ENCODE peak calls at places on chromosomes 3 and 15, in five cellular contexts. V is H9, S is neural progenitor cell, M is IMR-90, Q is fibroblast of lung. Z is an unnamed sample.

GRCh38 chr3:13452490-13453335 is 27.4 kb upstream of the HDAC11 start:
- DNase-seq in Q (peak; percentile 50), V (no peak), S (peak; percentile 67), M (peak; percentile 53), Z (peak; percentile 65)

GRCh38 chr15:62616746-62617145 is 425.8 kb upstream of the TPM1 start:
- DNase-seq in M (no peak), V (no peak), Q (no peak), S (no peak), Z (no peak)

GRCh38 chr3:139751789-139752188 is 74.0 kb upstream of the NMNAT3 start:
- DNase-seq in V (no peak), S (no peak), Q (no peak), M (no peak), Z (no peak)

GRCh38 chr15:48579945-48580671 is 65.4 kb downstream of the FBN1 start:
- DNase-seq in Q (no peak), V (no peak), S (no peak), M (peak; percentile 27), Z (no peak)

GRCh38 chr3:100335137-100335833 is 728 bp downstream of the NIT2 start:
- DNase-seq in V (peak; percentile 41), M (no peak), Q (no peak), S (peak; percentile 10), Z (peak; percentile 67)

GRCh38 chr15:100783760-100784492 is 95.7 kb upstream of the ALDH1A3 start:
- DNase-seq in M (no peak), V (no peak), S (peak; percentile 1), Q (no peak), Z (peak; percentile 28)

GRCh38 chr3:101042996-101043686 is 49.9 kb upstream of the ABI3BP start:
- DNase-seq in Q (peak; percentile 56), M (peak; percentile 76), V (no peak), S (no peak), Z (no peak)

GRCh38 chr3:30347679-30348216 is 258.7 kb upstream of the TGFBR2 start:
- DNase-seq in S (no peak), V (no peak), Q (peak; percentile 94), M (peak; percentile 92), Z (no peak)

GRCh38 chr15:61327019-61327631 is 98.0 kb upstream of the RORA start:
- DNase-seq in S (no peak), V (no peak), Q (no peak), M (no peak), Z (no peak)

GRCh38 chr3:133040696-133041523 is 2.7 kb downstream of the TMEM108 start:
- DNase-seq in M (peak; percentile 71), V (peak; percentile 80), Q (peak; percentile 58), S (peak; percentile 91), Z (peak; percentile 95)

GRCh38 chr15:52021128-52021671 is 2.2 kb downstream of the MAPK6 start:
- DNase-seq in Q (peak; percentile 95), V (no peak), M (peak; percentile 97), S (peak; percentile 24), Z (no peak)

GRCh38 chr15:91627473-91628309 is 225.8 kb upstream of the SLCO3A1 start:
- DNase-seq in V (no peak), S (no peak), Q (peak; percentile 83), M (peak; percentile 10), Z (no peak)

GRCh38 chr3:169847896-169848295 is 21.8 kb downstream of the LRRC31 start:
- DNase-seq in V (no peak), Q (no peak), M (no peak), S (no peak), Z (no peak)

GRCh38 chr3:113005622-113006021 is 14.8 kb downstream of the GTPBP8 start:
- DNase-seq in S (no peak), M (no peak), V (no peak), Q (no peak), Z (no peak)

GRCh38 chr3:125958511-125959316 is 10.3 kb upstream of the ROPN1B start:
- DNase-seq in Q (no peak), S (no peak), V (peak; percentile 64), M (no peak), Z (peak; percentile 76)

GRCh38 chr3:169668957-169669681 is 5.6 kb upstream of the MECOM start:
- DNase-seq in Q (peak; percentile 57), M (peak; percentile 50), S (peak; percentile 92), V (peak; percentile 85), Z (peak; percentile 93)

GRCh38 chr15:91572110-91572509 is 281.4 kb upstream of the SLCO3A1 start:
- DNase-seq in S (no peak), V (no peak), Q (peak; percentile 78), M (peak; percentile 15), Z (no peak)

GRCh38 chr3:127426444-127427168 is 138.8 kb upstream of the PRR20G start:
- DNase-seq in S (peak; percentile 48), Q (no peak), M (no peak), V (peak; percentile 18), Z (peak; percentile 46)

GRCh38 chr3:8793242-8793641 is 23.8 kb upstream of the OXTR start:
- DNase-seq in V (no peak), Q (peak; percentile 88), S (no peak), M (peak; percentile 85), Z (no peak)

GRCh38 chr3:72354486-72354885 is 493.8 kb downstream of the SHQ1 start:
- DNase-seq in Q (no peak), V (no peak), M (no peak), S (no peak), Z (no peak)

GRCh38 chr15:79453446-79453845 is 21.3 kb downstream of the MINAR1 start:
- DNase-seq in Q (no peak), V (no peak), M (no peak), S (no peak), Z (no peak)

GRCh38 chr3:13046569-13047279 is 26.5 kb downstream of the IQSEC1 start:
- DNase-seq in S (no peak), M (no peak), V (no peak), Q (no peak), Z (no peak)

GRCh38 chr3:149808209-149808829 is 4.7 kb upstream of the RNF13 start:
- DNase-seq in S (peak; percentile 67), V (peak; percentile 59), Q (peak; percentile 72), M (peak; percentile 84), Z (peak; percentile 83)

GRCh38 chr3:171248426-171249115 is 211.6 kb downstream of the TNIK start:
- DNase-seq in Q (no peak), S (no peak), V (no peak), M (no peak), Z (no peak)

GRCh38 chr3:59713971-59714370 is 664.1 kb upstream of the CFAP20DC start:
- DNase-seq in V (no peak), Q (no peak), S (no peak), M (no peak), Z (no peak)

GRCh38 chr3:59704292-59704691 is 654.5 kb upstream of the CFAP20DC start:
- DNase-seq in V (no peak), S (no peak), Q (no peak), M (peak; percentile 6), Z (no peak)

GRCh38 chr3:59708202-59708601 is 658.4 kb upstream of the CFAP20DC start:
- DNase-seq in S (no peak), M (no peak), V (no peak), Q (no peak), Z (no peak)

GRCh38 chr3:59710556-59710953 is 660.7 kb upstream of the CFAP20DC start:
- DNase-seq in V (no peak), S (no peak), Q (no peak), M (no peak), Z (no peak)

DNA sequence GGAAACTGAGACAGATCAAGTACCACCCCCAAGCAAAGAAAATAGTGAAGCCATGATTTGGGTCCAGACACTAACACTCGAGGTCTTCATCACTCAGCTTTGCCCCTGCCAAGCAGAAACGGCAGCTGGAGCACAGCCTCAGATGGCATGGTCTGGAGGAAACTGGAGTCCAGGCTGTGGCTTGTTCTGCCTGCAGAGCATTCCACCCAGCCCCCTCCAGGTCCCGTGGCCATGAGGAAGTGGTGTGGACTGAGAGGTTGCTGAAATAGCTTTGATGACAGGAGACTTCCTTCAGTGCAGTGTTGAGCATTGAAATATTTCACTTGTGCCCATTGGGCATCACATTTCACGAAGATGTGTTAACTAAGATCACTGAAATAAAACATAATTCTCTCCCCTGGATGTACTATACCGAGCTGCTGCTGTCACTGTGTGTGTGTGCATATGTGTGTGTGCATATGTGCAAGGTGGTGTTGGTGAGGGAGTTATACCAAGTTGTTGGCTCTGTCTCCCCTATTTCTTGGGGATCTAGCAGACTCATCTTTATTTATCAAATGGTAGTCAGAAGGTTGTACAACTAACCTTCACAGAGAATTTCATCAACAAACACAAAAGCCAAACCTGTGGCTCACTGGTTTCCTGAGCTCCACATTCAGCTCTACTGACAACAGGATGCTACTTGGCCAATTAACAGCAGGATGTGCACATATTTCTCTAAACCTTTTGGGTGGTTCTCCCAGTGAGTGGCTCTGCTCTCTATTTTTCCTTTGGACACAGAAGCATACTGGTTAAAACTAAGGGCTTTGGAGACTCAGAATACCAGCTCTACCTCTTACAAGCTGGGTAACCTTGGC is 660.1 kb upstream of the CFAP20DC start:
- DNase-seq in M (no peak), S (no peak), Q (no peak), V (no peak), Z (no peak)
- H3K9ac ChIP-seq in M (no peak overlapping the region), S (no peak overlapping the region), Q (no peak overlapping the region), V (no peak overlapping the region), Z (no peak overlapping the region)

DNA sequence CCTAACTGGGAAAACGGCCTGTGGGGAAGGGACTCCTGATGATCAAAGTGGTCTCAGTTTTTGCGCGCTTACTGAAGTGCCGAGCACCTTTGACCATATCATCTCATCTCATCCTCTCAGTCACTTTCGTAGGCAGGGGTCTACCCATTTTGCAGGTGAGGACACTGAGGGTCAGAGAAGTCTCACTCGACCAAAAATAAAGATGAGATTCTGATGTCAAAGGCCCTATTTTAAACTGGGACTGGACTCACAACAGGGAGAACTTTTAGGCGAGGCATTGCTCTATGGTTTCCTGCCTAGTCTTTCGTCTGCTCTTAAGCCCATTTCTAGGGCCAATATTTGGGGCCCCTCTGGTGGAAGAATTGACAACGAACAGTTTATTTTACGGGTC is 830 bp downstream of the SLC6A11 start:
- DNase-seq in S (no peak), Q (no peak), V (no peak), M (no peak), Z (no peak)
- H3K27me3 ChIP-seq in S (peaks cover 75% of the 10 kb centered on the region), Q (peaks cover 5% of the 10 kb centered on the region), V (peaks cover 13% of the 10 kb centered on the region), M (peaks cover 11% of the 10 kb centered on the region), Z (peaks cover 50% of the 10 kb centered on the region)

GRCh38 chr15:38647683-38648082 is 83.1 kb upstream of the RASGRP1 start:
- DNase-seq in Q (peak; percentile 7), V (no peak), M (peak; percentile 19), S (peak; percentile 14), Z (no peak)
- TF ChIP-seq CTCF in Q (peak; percentile 28), V (peak; percentile 55), M (peak; percentile 37), S (peak; percentile 45), Z (peak; percentile 74)

GRCh38 chr3:73493543-73494314 is 131.0 kb downstream of the PDZRN3 start:
- DNase-seq in Q (peak; percentile 91), M (peak; percentile 75), V (no peak), S (no peak), Z (peak; percentile 26)

GRCh38 chr3:73484656-73485248 is 140.0 kb downstream of the PDZRN3 start:
- DNase-seq in S (no peak), Q (no peak), M (peak; percentile 47), V (peak; percentile 70), Z (peak; percentile 72)

GRCh38 chr3:73485877-73486311 is 138.8 kb downstream of the PDZRN3 start:
- DNase-seq in M (no peak), Q (no peak), S (no peak), V (no peak), Z (no peak)

GRCh38 chr3:73490453-73491311 is 134.1 kb downstream of the PDZRN3 start:
- DNase-seq in Q (peak; percentile 72), M (peak; percentile 70), V (peak; percentile 69), S (no peak), Z (peak; percentile 81)
- H3K9ac ChIP-seq in Q (no peak overlapping the region), M (no peak overlapping the region), V (no peak overlapping the region), S (no peak overlapping the region), Z (no peak overlapping the region)

GRCh38 chr15:65204236-65204930 is 6.9 kb downstream of the CILP start:
- DNase-seq in M (no peak), S (no peak), V (no peak), Q (no peak), Z (no peak)
- H3K27me3 ChIP-seq in M (peaks cover 47% of the 10 kb centered on the region), S (no peaks in the 10 kb centered on the region), V (no peaks in the 10 kb centered on the region), Q (peaks cover 3% of the 10 kb centered on the region), Z (peaks cover 3% of the 10 kb centered on the region)